ENCODE peak calls at places on chromosomes 4 and X, in five cellular contexts. W is A673, E is GM10248, T is upper lobe of right lung, Q is AG04449. X is an unnamed sample.

GRCh38 chr4:49516796-49517195 is 530.7 kb downstream of the CWH43 start:
- DNase-seq in W (no peak), T (peak), Q (no peak), E (no peak), X (no peak)

GRCh38 chr4:100086766-100087431 is 103.4 kb downstream of the DDIT4L start:
- DNase-seq in T (no peak), W (no peak), Q (no peak), E (no peak), X (no peak)

GRCh38 chrX:130606415-130606814 is 204.6 kb downstream of the RBMX2 start:
- DNase-seq in E (no peak), W (no peak), Q (no peak), T (no peak), X (no peak)

GRCh38 chr4:150583287-150584197 is 1.6 kb downstream of the MAB21L2 start:
- DNase-seq in W (no peak), E (no peak), Q (no peak), T (no peak), X (no peak)

GRCh38 chrX:64093761-64094160 is 111.7 kb downstream of the AMER1 start:
- DNase-seq in E (no peak), Q (no peak), W (peak), T (no peak), X (no peak)

GRCh38 chr4:169774466-169775445 is 17.0 kb upstream of the HPF1 start:
- DNase-seq in T (no peak), W (no peak), Q (no peak), E (peak), X (no peak)

GRCh38 chr4:3607690-3608514 is 75.7 kb upstream of the LRPAP1 start:
- DNase-seq in Q (no peak), T (no peak), W (no peak), E (no peak), X (no peak)

GRCh38 chrX:14916017-14916674 is 42.9 kb downstream of the MOSPD2 start:
- DNase-seq in W (no peak), Q (peak), E (no peak), T (no peak), X (no peak)

GRCh38 chrX:21972721-21973120 is 32.2 kb downstream of the SMS start:
- DNase-seq in T (no peak), W (peak), E (no peak), Q (peak), X (no peak)

GRCh38 chr4:179492260-179492844 is 2050.1 kb upstream of the AGA start:
- DNase-seq in E (no peak), Q (no peak), W (no peak), T (no peak), X (no peak)

GRCh38 chr4:184807261-184807660 is 18.5 kb downstream of the ACSL1 start:
- DNase-seq in Q (no peak), W (no peak), T (no peak), E (no peak), X (no peak)

GRCh38 chr4:184804621-184805020 is 21.1 kb downstream of the ACSL1 start:
- DNase-seq in T (no peak), Q (no peak), E (no peak), W (no peak), X (no peak)

GRCh38 chr4:184806246-184806550 is 19.6 kb downstream of the ACSL1 start:
- DNase-seq in E (no peak), W (no peak), T (no peak), Q (no peak), X (no peak)

GRCh38 chr4:184806711-184807110 is 19.1 kb downstream of the ACSL1 start:
- DNase-seq in Q (no peak), T (no peak), E (no peak), W (no peak), X (no peak)

GRCh38 chr4:184805462-184806245 is 20.1 kb downstream of the ACSL1 start:
- DNase-seq in Q (no peak), T (peak), W (no peak), E (peak), X (no peak)
- TF ChIP-seq CTCF in Q (no peak), T (no peak), W (no peak), E (no peak), X (no peak)

GRCh38 chr4:68904786-68905185 is 46.8 kb downstream of the UGT2A3 start:
- DNase-seq in T (no peak), Q (no peak), W (no peak), E (peak), X (no peak)
- TF ChIP-seq CTCF in T (no peak), Q (no peak), W (peak), E (no peak), X (peak)

GRCh38 chr4:39394706-39395105 is 12.0 kb upstream of the KLB start:
- DNase-seq in E (no peak), W (peak), T (no peak), Q (no peak), X (no peak)
- TF ChIP-seq CTCF in E (no peak), W (no peak), T (no peak), Q (no peak), X (no peak)

GRCh38 chrX:18389968-18390367 is 35.4 kb upstream of the CDKL5 start:
- DNase-seq in E (no peak), W (no peak), T (no peak), Q (no peak), X (no peak)
- TF ChIP-seq CTCF in E (no peak), W (peak), T (no peak), Q (no peak), X (peak)

GRCh38 chr4:5887361-5888221 is 5.3 kb downstream of the CRMP1 start:
- DNase-seq in T (no peak), E (no peak), W (no peak), Q (no peak), X (no peak)
- TF ChIP-seq CTCF in T (no peak), E (no peak), W (no peak), Q (no peak), X (no peak)

GRCh38 chr4:175787948-175788347 is 24.1 kb downstream of the GPM6A start:
- DNase-seq in E (no peak), Q (no peak), T (no peak), W (no peak), X (no peak)
- TF ChIP-seq CTCF in E (no peak), Q (no peak), T (no peak), W (no peak), X (no peak)

GRCh38 chr4:125994430-125994829 is 679.7 kb downstream of the FAT4 start:
- DNase-seq in E (no peak), W (no peak), T (no peak), Q (no peak), X (no peak)

GRCh38 chr4:125988464-125988863 is 673.7 kb downstream of the FAT4 start:
- DNase-seq in Q (no peak), W (no peak), E (no peak), T (no peak), X (no peak)

GRCh38 chr4:125994024-125994423 is 679.3 kb downstream of the FAT4 start:
- DNase-seq in W (no peak), Q (no peak), E (no peak), T (no peak), X (no peak)

GRCh38 chr4:125986307-125986706 is 671.6 kb downstream of the FAT4 start:
- DNase-seq in W (no peak), E (no peak), T (no peak), Q (no peak), X (no peak)

DNA sequence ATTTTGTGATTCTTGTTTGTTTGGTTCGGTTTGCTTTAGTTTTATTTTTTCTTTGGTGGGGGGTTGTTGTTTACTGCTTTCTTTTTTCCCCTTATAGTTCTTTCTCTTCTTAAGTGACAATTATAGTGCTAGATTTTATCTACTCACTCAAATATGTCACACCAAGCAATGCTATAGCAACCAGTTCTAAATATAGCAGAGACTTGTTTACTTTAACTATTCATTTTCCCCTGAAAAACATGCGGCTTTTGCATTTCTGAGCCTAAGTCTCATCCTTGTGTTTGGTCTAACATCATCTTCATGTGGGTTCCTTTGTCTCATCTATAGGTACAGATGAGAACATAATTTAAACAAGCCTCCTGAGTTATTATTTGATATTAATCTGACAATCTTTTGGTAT is 676.6 kb downstream of the FAT4 start:
- DNase-seq in W (no peak), T (no peak), Q (no peak), E (no peak), X (no peak)
- TF ChIP-seq CTCF in W (no peak), T (no peak), Q (no peak), E (no peak), X (no peak)

GRCh38 chr4:47122592-47123291 is 91.4 kb downstream of the GABRB1 start:
- DNase-seq in T (no peak), Q (no peak), W (peak), E (peak), X (peak)
- TF ChIP-seq CTCF in T (peak), Q (peak), W (peak), E (peak), X (peak)

GRCh38 chrX:103630171-103630511 is 1.4 kb downstream of the TCEAL1 start:
- DNase-seq in E (no peak), W (no peak), T (no peak), Q (no peak), X (no peak)
- TF ChIP-seq CTCF in E (no peak), W (no peak), T (no peak), Q (no peak), X (no peak)

GRCh38 chr4:27701563-27701962 is 840.9 kb downstream of the STIM2 start:
- DNase-seq in E (no peak), W (no peak), Q (no peak), T (no peak), X (no peak)

GRCh38 chr4:27703771-27704170 is 843.1 kb downstream of the STIM2 start:
- DNase-seq in T (no peak), Q (no peak), E (no peak), W (no peak), X (no peak)

DNA sequence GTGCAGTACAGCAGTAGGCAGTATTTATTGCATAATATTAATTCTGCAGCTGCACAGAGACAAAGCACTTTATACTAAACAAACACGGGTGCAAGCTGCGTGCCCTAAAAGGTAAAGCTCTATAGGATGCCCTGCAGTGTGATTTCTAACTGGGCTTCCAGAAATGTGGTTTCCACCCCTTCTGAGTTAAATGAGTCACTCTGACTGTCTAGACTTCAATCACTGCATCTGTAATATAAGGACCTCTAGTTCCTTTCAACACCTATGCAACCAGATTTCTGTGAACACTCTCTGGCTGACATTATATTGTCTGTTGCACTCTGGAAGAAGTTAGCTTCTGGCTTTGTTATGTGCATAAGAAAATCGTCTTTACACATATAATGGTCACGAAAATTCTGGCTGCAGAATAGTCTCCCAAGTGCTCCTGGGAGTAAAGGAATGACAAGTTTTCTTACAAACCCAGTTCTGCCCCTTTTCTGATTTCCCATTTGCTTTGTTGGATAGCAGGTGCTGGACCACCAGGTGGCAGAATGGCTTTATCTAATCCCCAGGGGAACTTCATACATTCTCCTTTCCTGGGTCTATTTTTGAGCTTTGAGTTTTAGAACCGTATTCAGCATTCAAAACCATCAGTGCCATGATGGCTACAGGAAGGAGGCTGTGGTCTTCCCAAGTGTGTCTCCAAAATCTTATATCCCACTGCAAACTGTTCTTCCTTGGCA is 842.2 kb downstream of the STIM2 start:
- DNase-seq in Q (no peak), W (peak), E (no peak), T (no peak), X (no peak)
- TF ChIP-seq CTCF in Q (no peak), W (peak), E (peak), T (peak), X (no peak)